ENCODE peak calls at places on chromosome 15, in five cellular contexts. R is spleen, E is neuronal stem cell, U is PC-9, S is IMR-90. N is an unnamed sample. For H3K36me3 and H3K27me3, the result is how much of the 10 kb centered on the place peaks cover.

GRCh38 chr15:71329041-71329440 is 213.8 kb downstream of the THSD4 start:
- DNase-seq in U (no peak), S (peak), E (no peak), R (no peak), N (no peak)

GRCh38 chr15:90592144-90592887 is 62.6 kb downstream of the CRTC3 start:
- DNase-seq in S (peak), U (peak), E (no peak), R (no peak), N (no peak)

GRCh38 chr15:66809664-66810063 is 107.6 kb downstream of the SMAD6 start:
- DNase-seq in R (no peak), U (no peak), S (no peak), E (no peak), N (no peak)

GRCh38 chr15:72599855-72600464 is 54.5 kb upstream of the GOLGA6B start:
- DNase-seq in S (peak), U (peak), R (no peak), E (no peak), N (peak)

GRCh38 chr15:30030350-30030749 is 52.4 kb upstream of the GOLGA8J start:
- DNase-seq in U (no peak), R (no peak), E (no peak), S (no peak), N (no peak)

GRCh38 chr15:95162967-95163531 is 931.7 kb downstream of the MCTP2 start:
- DNase-seq in R (no peak), S (peak), U (no peak), E (no peak), N (no peak)

GRCh38 chr15:70065006-70065722 is 32.6 kb downstream of the TLE3 start:
- DNase-seq in S (no peak), E (no peak), U (no peak), R (peak), N (no peak)

GRCh38 chr15:70397816-70398215 is 300.1 kb upstream of the TLE3 start:
- DNase-seq in E (no peak), U (no peak), R (no peak), S (no peak), N (no peak)

GRCh38 chr15:29685156-29686078 is 136.9 kb downstream of the TJP1 start:
- DNase-seq in E (no peak), U (no peak), S (peak), R (no peak), N (no peak)

GRCh38 chr15:56817266-56817665 is 84.0 kb upstream of the ZNF280D start:
- DNase-seq in R (no peak), S (peak), U (no peak), E (peak), N (no peak)

GRCh38 chr15:77985931-77986480 is 91.5 kb downstream of the TBC1D2B start:
- DNase-seq in R (peak), U (no peak), E (no peak), S (no peak), N (peak)

GRCh38 chr15:65254237-65254820 is 32.4 kb downstream of the PARP16 start:
- DNase-seq in R (no peak), E (peak), S (no peak), U (no peak), N (peak)

GRCh38 chr15:86231864-86232801 is 152.5 kb downstream of the AGBL1 start:
- DNase-seq in E (peak), S (no peak), U (no peak), R (no peak), N (peak)

GRCh38 chr15:52733078-52733477 is 53.9 kb upstream of the ATOSA start:
- DNase-seq in S (no peak), U (peak), R (no peak), E (no peak), N (no peak)

GRCh38 chr15:64854041-64854440 is 12.3 kb downstream of the PLEKHO2 start:
- DNase-seq in U (no peak), R (no peak), E (no peak), S (no peak), N (no peak)

GRCh38 chr15:78873796-78874761 is 1.4 kb downstream of the MORF4L1 start:
- DNase-seq in R (peak), E (no peak), U (no peak), S (peak), N (no peak)

GRCh38 chr15:39131605-39132004 is 449.3 kb upstream of the THBS1 start:
- DNase-seq in S (peak), E (no peak), R (no peak), U (no peak), N (no peak)

GRCh38 chr15:63601026-63601726 is 4.0 kb downstream of the FBXL22 start:
- DNase-seq in E (peak), U (no peak), R (peak), S (peak), N (peak)

GRCh38 chr15:69624816-69625215 is 172.2 kb downstream of the RPLP1 start:
- DNase-seq in E (no peak), U (no peak), S (no peak), R (no peak), N (no peak)

GRCh38 chr15:79682285-79682684 is 214.5 kb downstream of the MTHFS start:
- DNase-seq in R (no peak), E (no peak), U (no peak), S (peak), N (no peak)

GRCh38 chr15:74957301-74958035 is 896 bp upstream of the RPP25 start:
- DNase-seq in S (no peak), U (no peak), E (no peak), R (peak), N (peak)

GRCh38 chr15:33021806-33022389 is 172.6 kb downstream of the FMN1 start:
- DNase-seq in E (peak), R (no peak), U (no peak), S (peak), N (peak)

GRCh38 chr15:45648521-45649200 is 13.8 kb downstream of the SQOR start:
- DNase-seq in E (no peak), U (peak), R (no peak), S (peak), N (no peak)

GRCh38 chr15:34216527-34217270 is 6.8 kb upstream of the KATNBL1 start:
- DNase-seq in R (no peak), S (no peak), U (no peak), E (no peak), N (no peak)

DNA sequence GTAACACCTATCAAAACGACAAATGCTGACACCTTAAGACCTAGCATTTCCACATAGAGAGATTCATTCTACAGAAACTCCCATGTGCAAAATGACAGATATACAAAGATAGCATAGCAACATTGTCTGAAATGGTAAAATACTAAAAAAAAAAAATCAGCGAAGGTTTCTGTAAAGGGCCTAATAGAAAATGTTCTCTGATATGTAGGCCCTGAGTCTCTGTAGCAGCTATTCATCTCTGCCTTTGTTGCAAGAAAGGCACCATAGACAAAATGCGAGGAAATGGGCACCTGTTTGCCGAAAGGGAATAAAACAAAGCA is 631 bp upstream of the MFGE8 start:
- DNase-seq in U (peak), R (no peak), E (no peak), S (no peak), N (peak)
- H3K4me3 ChIP-seq in U (peak), R (no peak), E (no peak), S (peak), N (peak)

GRCh38 chr15:28184166-28184565 is 85.1 kb upstream of the OCA2 start:
- DNase-seq in S (peak), R (no peak), U (no peak), E (no peak), N (no peak)

GRCh38 chr15:28181386-28181785 is 82.3 kb upstream of the OCA2 start:
- DNase-seq in U (no peak), R (no peak), S (no peak), E (no peak), N (no peak)

GRCh38 chr15:28182731-28183130 is 83.6 kb upstream of the OCA2 start:
- DNase-seq in E (no peak), U (no peak), R (no peak), S (no peak), N (no peak)

GRCh38 chr15:28182216-28182615 is 83.1 kb upstream of the OCA2 start:
- DNase-seq in R (no peak), U (no peak), E (no peak), S (no peak), N (no peak)

GRCh38 chr15:28185148-28185895 is 86.2 kb upstream of the OCA2 start:
- DNase-seq in E (no peak), S (no peak), U (no peak), R (no peak), N (no peak)
- H3K36me3 ChIP-seq in E (half or more), S (under half), U (under half), R (half or more), N (under half)

GRCh38 chr15:96350884-96351639 is 20.6 kb downstream of the NR2F2 start:
- DNase-seq in U (no peak), R (no peak), E (no peak), S (no peak), N (no peak)

GRCh38 chr15:96353378-96353930 is 23.0 kb downstream of the NR2F2 start:
- DNase-seq in E (no peak), S (no peak), R (no peak), U (no peak), N (no peak)

GRCh38 chr15:96353931-96354730 is 23.6 kb downstream of the NR2F2 start:
- DNase-seq in S (peak), E (peak), R (peak), U (no peak), N (peak)

GRCh38 chr15:96351801-96352593 is 21.5 kb downstream of the NR2F2 start:
- DNase-seq in R (peak), U (no peak), S (no peak), E (no peak), N (peak)

DNA sequence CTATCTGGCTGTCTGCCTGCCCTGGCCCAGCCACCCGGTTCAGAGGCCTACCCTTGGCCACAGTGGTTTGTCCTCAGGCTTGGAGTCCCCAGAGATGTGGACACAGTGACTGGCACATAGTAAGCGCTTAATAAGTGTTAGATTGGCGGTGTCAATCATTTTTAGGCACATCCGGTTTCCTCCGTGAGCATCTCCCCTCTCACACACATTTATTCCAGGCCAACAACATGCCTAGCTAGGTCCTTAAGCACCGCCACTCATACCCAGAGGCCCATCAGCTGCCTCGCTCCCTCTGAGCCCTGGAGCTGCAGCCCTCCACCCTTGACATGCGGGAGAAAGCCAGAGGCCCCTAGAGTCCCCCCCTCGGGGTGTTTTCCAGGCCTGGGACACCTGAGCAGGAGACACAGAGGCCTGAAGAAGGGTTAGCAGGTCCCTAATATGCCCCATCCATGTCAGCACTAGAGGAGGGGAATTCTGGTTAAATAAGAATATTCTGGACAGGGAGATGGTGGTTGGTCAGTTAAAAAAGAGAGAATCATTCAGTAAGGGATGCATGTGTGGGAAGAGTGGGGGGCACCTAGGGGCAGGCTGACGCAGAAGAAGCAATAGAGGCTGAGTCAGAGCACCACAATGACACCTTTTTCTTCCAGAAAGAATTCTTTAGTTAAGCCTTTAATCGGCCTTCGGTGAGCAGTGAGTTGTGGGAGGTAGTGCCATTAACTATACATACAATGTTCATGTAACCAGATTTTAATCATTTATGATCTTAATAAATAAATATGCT is 22.3 kb downstream of the NR2F2 start:
- DNase-seq in E (no peak), U (no peak), R (no peak), S (peak), N (no peak)
- H3K27me3 ChIP-seq in E (under half), U (under half), R (under half), S (under half), N (half or more)

GRCh38 chr15:40344217-40344616 is 3.5 kb upstream of the CCDC9B start:
- DNase-seq in R (no peak), E (no peak), U (no peak), S (peak), N (no peak)
- H3K4me3 ChIP-seq in R (no peak), E (no peak), U (peak), S (no peak), N (no peak)

GRCh38 chr15:31226011-31226410 is 100.6 kb upstream of the KLF13 start:
- DNase-seq in R (no peak), U (no peak), E (no peak), S (no peak), N (no peak)

GRCh38 chr15:31227954-31228542 is 98.6 kb upstream of the KLF13 start:
- DNase-seq in S (no peak), E (no peak), R (no peak), U (no peak), N (no peak)

GRCh38 chr15:31225356-31225955 is 101.2 kb upstream of the KLF13 start:
- DNase-seq in E (no peak), R (no peak), S (no peak), U (no peak), N (no peak)

GRCh38 chr15:31228980-31229826 is 97.4 kb upstream of the KLF13 start:
- DNase-seq in S (no peak), U (no peak), E (no peak), R (peak), N (peak)

GRCh38 chr15:31227235-31227634 is 99.4 kb upstream of the KLF13 start:
- DNase-seq in U (no peak), E (no peak), R (no peak), S (no peak), N (no peak)
- H3K36me3 ChIP-seq in U (under half), E (under half), R (under half), S (under half), N (under half)

DNA sequence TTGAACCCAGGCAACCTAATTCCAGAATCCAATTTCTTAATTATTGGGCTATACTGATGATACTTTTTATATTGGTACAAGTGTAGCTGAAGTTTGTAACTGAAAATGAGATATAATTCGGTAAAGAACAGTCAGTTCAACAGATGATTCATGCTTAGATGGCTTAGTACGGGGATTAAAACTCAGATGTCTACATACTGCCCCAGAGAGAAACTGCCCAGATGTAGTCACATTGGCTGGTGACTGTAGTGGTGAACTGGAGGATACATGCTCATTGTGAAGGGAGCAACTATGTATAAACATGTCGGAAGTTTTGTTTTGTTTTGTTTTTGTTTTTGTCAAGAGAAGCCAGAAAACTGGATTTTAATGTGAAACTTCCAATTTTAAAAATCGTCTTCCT is 179.6 kb downstream of the ADAMTSL3 start:
- DNase-seq in E (no peak), U (no peak), R (no peak), S (no peak), N (no peak)
- H3K27me3 ChIP-seq in E (under half), U (under half), R (under half), S (under half), N (under half)